ENCODE peak calls at places on chromosomes 12 and 14, in seven cellular contexts. O, I, M, U, G, P and R are unnamed samples.

GRCh38 chr12:113142173-113142885 is 6.8 kb upstream of the RASAL1 start:
- DNase-seq in O (no peak), I (peak), M (no peak), U (no peak), G (no peak), P (no peak), R (no peak)

GRCh38 chr12:18700254-18700653 is 37.6 kb downstream of the PLCZ1 start:
- DNase-seq in O (peak), I (peak), M (no peak), U (no peak), G (no peak), P (peak), R (peak)

GRCh38 chr12:52145941-52146821 is 45.6 kb downstream of the KRT80 start:
- DNase-seq in O (no peak), I (no peak), M (no peak), U (no peak), G (no peak), P (no peak), R (no peak)

GRCh38 chr14:71932229-71932951 is at the start of gene RGS6:
- DNase-seq in O (peak), I (no peak), M (peak), U (no peak), G (no peak), P (no peak), R (no peak)

GRCh38 chr12:63420206-63420644 is 248.1 kb downstream of the DPY19L2 start:
- DNase-seq in O (peak), I (peak), M (peak), U (no peak), G (no peak), P (peak), R (peak)

GRCh38 chr14:69355955-69356321 is 42.2 kb downstream of the ERH start:
- DNase-seq in O (peak), I (peak), M (no peak), U (no peak), G (no peak), P (peak), R (no peak)

GRCh38 chr12:109625131-109625559 is 51.6 kb downstream of the MVK start:
- DNase-seq in O (peak), I (peak), M (no peak), U (no peak), G (no peak), P (peak), R (peak)

GRCh38 chr12:30979371-30980259 is 53.1 kb downstream of the TSPAN11 start:
- DNase-seq in O (no peak), I (no peak), M (no peak), U (no peak), G (no peak), P (peak), R (no peak)

GRCh38 chr14:69685716-69686115 is 74.3 kb downstream of the SUSD6 start:
- DNase-seq in O (peak), I (peak), M (no peak), U (peak), G (no peak), P (peak), R (no peak)

GRCh38 chr14:103641181-103641580 is 12.2 kb downstream of the KLC1 start:
- DNase-seq in O (peak), I (peak), M (no peak), U (no peak), G (no peak), P (peak), R (no peak)

GRCh38 chr12:124475295-124476010 is 92.0 kb downstream of the NCOR2 start:
- DNase-seq in O (no peak), I (no peak), M (no peak), U (no peak), G (no peak), P (no peak), R (no peak)

GRCh38 chr12:42086021-42086420 is 58.7 kb downstream of the GXYLT1 start:
- DNase-seq in O (no peak), I (no peak), M (no peak), U (no peak), G (no peak), P (no peak), R (no peak)

GRCh38 chr12:77364400-77364799 is 299.0 kb upstream of the E2F7 start:
- DNase-seq in O (no peak), I (no peak), M (no peak), U (no peak), G (no peak), P (no peak), R (no peak)

GRCh38 chr14:82451675-82452074 is 918.0 kb upstream of the SEL1L start:
- DNase-seq in O (no peak), I (no peak), M (no peak), U (no peak), G (no peak), P (no peak), R (no peak)

GRCh38 chr14:97873291-97873690 is 1076.1 kb downstream of the VRK1 start:
- DNase-seq in O (no peak), I (no peak), M (no peak), U (no peak), G (no peak), P (no peak), R (no peak)

GRCh38 chr14:49863483-49864262 is 11.1 kb upstream of the NEMF start:
- DNase-seq in O (no peak), I (no peak), M (no peak), U (no peak), G (no peak), P (no peak), R (no peak)

GRCh38 chr12:57008113-57008687 is 1.9 kb upstream of the ZBTB39 start:
- DNase-seq in O (peak), I (peak), M (no peak), U (no peak), G (no peak), P (peak), R (peak)

GRCh38 chr12:123267991-123268843 is 3.4 kb downstream of the CDK2AP1 start:
- DNase-seq in O (no peak), I (no peak), M (no peak), U (no peak), G (no peak), P (no peak), R (no peak)

GRCh38 chr14:24376448-24377070 is 8.6 kb downstream of the NFATC4 start:
- DNase-seq in O (no peak), I (no peak), M (no peak), U (no peak), G (no peak), P (no peak), R (no peak)

GRCh38 chr12:124445121-124445718 is 122.2 kb downstream of the NCOR2 start:
- DNase-seq in O (no peak), I (no peak), M (no peak), U (no peak), G (no peak), P (no peak), R (no peak)

GRCh38 chr14:104516906-104517305 is 62.7 kb upstream of the C14orf180 start:
- DNase-seq in O (no peak), I (no peak), M (no peak), U (no peak), G (no peak), P (no peak), R (no peak)

GRCh38 chr14:47674148-47674545 is 1.3 kb downstream of the MDGA2 start:
- DNase-seq in O (no peak), I (no peak), M (no peak), U (no peak), G (no peak), P (no peak), R (no peak)

GRCh38 chr14:99213603-99214002 is 58.4 kb downstream of the BCL11B start:
- DNase-seq in O (no peak), I (no peak), M (no peak), U (no peak), G (no peak), P (no peak), R (no peak)

GRCh38 chr12:674272-674781 is 11.1 kb upstream of the NINJ2 start:
- DNase-seq in O (no peak), I (no peak), M (peak), U (no peak), G (no peak), P (no peak), R (peak)